ENCODE peak calls at places on chromosomes 3 and 15, in ten cellular contexts. One of them, this sample, is unnamed.
A peak's percentile ranks its signal among the peaks of the same experiment; 100 is the strongest.

GRCh38 chr3:12705981-12706380 is 42.1 kb upstream of the RAF1 start:
- DNase-seq in AG04449: no peak
- DNase-seq in amniotic stem cell: no peak
- DNase-seq in activated CD8-positive, alpha-beta memory T cell treated with anti-CD3 and anti-CD28 coated beads for 1 hour: no peak
- DNase-seq in NCI-H510A treated with DMSO at 0.1 percent for 48 hours: no peak
- DNase-seq in activated CD4-positive, alpha-beta T cell treated with anti-CD3 and anti-CD28 coated beads, Interleukin-2, amount 50 U/mL, for 24 hours: no peak
- DNase-seq in EL: peak; percentile 72
- DNase-seq in LoVo: no peak
- DNase-seq in H4: no peak
- DNase-seq in IMR-90: peak; percentile 58
- DNase-seq in this sample: no peak

GRCh38 chr15:86197770-86198169 is 118.1 kb downstream of the AGBL1 start:
- DNase-seq in activated CD4-positive, alpha-beta T cell treated with anti-CD3 and anti-CD28 coated beads, Interleukin-2, amount 50 U/mL, for 24 hours: no peak
- DNase-seq in IMR-90: no peak
- DNase-seq in H4: no peak
- DNase-seq in EL: no peak
- DNase-seq in AG04449: no peak
- DNase-seq in activated CD8-positive, alpha-beta memory T cell treated with anti-CD3 and anti-CD28 coated beads for 1 hour: no peak
- DNase-seq in amniotic stem cell: no peak
- DNase-seq in LoVo: no peak
- DNase-seq in NCI-H510A treated with DMSO at 0.1 percent for 48 hours: no peak
- DNase-seq in this sample: no peak

GRCh38 chr3:101903426-101903825 is 54.1 kb downstream of the NFKBIZ start:
- DNase-seq in AG04449: no peak
- DNase-seq in IMR-90: peak; percentile 55
- DNase-seq in EL: peak; percentile 80
- DNase-seq in NCI-H510A treated with DMSO at 0.1 percent for 48 hours: no peak
- DNase-seq in H4: no peak
- DNase-seq in activated CD4-positive, alpha-beta T cell treated with anti-CD3 and anti-CD28 coated beads, Interleukin-2, amount 50 U/mL, for 24 hours: no peak
- DNase-seq in activated CD8-positive, alpha-beta memory T cell treated with anti-CD3 and anti-CD28 coated beads for 1 hour: no peak
- DNase-seq in amniotic stem cell: no peak
- DNase-seq in LoVo: no peak
- DNase-seq in this sample: no peak

GRCh38 chr3:138089091-138089490 is 26.3 kb downstream of the DZIP1L start:
- DNase-seq in activated CD4-positive, alpha-beta T cell treated with anti-CD3 and anti-CD28 coated beads, Interleukin-2, amount 50 U/mL, for 24 hours: no peak
- DNase-seq in NCI-H510A treated with DMSO at 0.1 percent for 48 hours: no peak
- DNase-seq in LoVo: no peak
- DNase-seq in EL: peak; percentile 77
- DNase-seq in IMR-90: peak; percentile 80
- DNase-seq in H4: no peak
- DNase-seq in AG04449: peak; percentile 40
- DNase-seq in amniotic stem cell: peak; percentile 38
- DNase-seq in activated CD8-positive, alpha-beta memory T cell treated with anti-CD3 and anti-CD28 coated beads for 1 hour: no peak
- DNase-seq in this sample: no peak

GRCh38 chr15:62452656-62453055 is 287.6 kb upstream of the C2CD4B start:
- DNase-seq in NCI-H510A treated with DMSO at 0.1 percent for 48 hours: no peak
- DNase-seq in amniotic stem cell: no peak
- DNase-seq in IMR-90: no peak
- DNase-seq in activated CD8-positive, alpha-beta memory T cell treated with anti-CD3 and anti-CD28 coated beads for 1 hour: no peak
- DNase-seq in LoVo: no peak
- DNase-seq in activated CD4-positive, alpha-beta T cell treated with anti-CD3 and anti-CD28 coated beads, Interleukin-2, amount 50 U/mL, for 24 hours: no peak
- DNase-seq in EL: no peak
- DNase-seq in AG04449: no peak
- DNase-seq in H4: no peak
- DNase-seq in this sample: no peak

GRCh38 chr3:12854550-12854949 is 13.2 kb upstream of the RPL32 start:
- DNase-seq in IMR-90: no peak
- DNase-seq in NCI-H510A treated with DMSO at 0.1 percent for 48 hours: no peak
- DNase-seq in LoVo: no peak
- DNase-seq in H4: no peak
- DNase-seq in EL: no peak
- DNase-seq in amniotic stem cell: no peak
- DNase-seq in activated CD8-positive, alpha-beta memory T cell treated with anti-CD3 and anti-CD28 coated beads for 1 hour: no peak
- DNase-seq in activated CD4-positive, alpha-beta T cell treated with anti-CD3 and anti-CD28 coated beads, Interleukin-2, amount 50 U/mL, for 24 hours: no peak
- DNase-seq in AG04449: no peak
- DNase-seq in this sample: no peak

GRCh38 chr3:25603703-25604102 is 61.0 kb downstream of the TOP2B start:
- DNase-seq in activated CD8-positive, alpha-beta memory T cell treated with anti-CD3 and anti-CD28 coated beads for 1 hour: no peak
- DNase-seq in IMR-90: no peak
- DNase-seq in amniotic stem cell: no peak
- DNase-seq in LoVo: no peak
- DNase-seq in NCI-H510A treated with DMSO at 0.1 percent for 48 hours: no peak
- DNase-seq in activated CD4-positive, alpha-beta T cell treated with anti-CD3 and anti-CD28 coated beads, Interleukin-2, amount 50 U/mL, for 24 hours: no peak
- DNase-seq in H4: peak; percentile 75
- DNase-seq in EL: peak; percentile 57
- DNase-seq in AG04449: no peak
- DNase-seq in this sample: no peak

GRCh38 chr3:122636697-122637096 is 43.9 kb upstream of the PARP14 start:
- DNase-seq in activated CD8-positive, alpha-beta memory T cell treated with anti-CD3 and anti-CD28 coated beads for 1 hour: no peak
- DNase-seq in activated CD4-positive, alpha-beta T cell treated with anti-CD3 and anti-CD28 coated beads, Interleukin-2, amount 50 U/mL, for 24 hours: no peak
- DNase-seq in amniotic stem cell: no peak
- DNase-seq in LoVo: peak; percentile 6
- DNase-seq in NCI-H510A treated with DMSO at 0.1 percent for 48 hours: no peak
- DNase-seq in AG04449: no peak
- DNase-seq in EL: no peak
- DNase-seq in IMR-90: no peak
- DNase-seq in H4: no peak
- DNase-seq in this sample: no peak

GRCh38 chr3:150384517-150385212 is 23.4 kb upstream of the TSC22D2 start:
- DNase-seq in LoVo: no peak
- DNase-seq in activated CD8-positive, alpha-beta memory T cell treated with anti-CD3 and anti-CD28 coated beads for 1 hour: peak; percentile 3
- DNase-seq in H4: no peak
- DNase-seq in AG04449: no peak
- DNase-seq in IMR-90: peak; percentile 12
- DNase-seq in NCI-H510A treated with DMSO at 0.1 percent for 48 hours: peak; percentile 84
- DNase-seq in EL: no peak
- DNase-seq in activated CD4-positive, alpha-beta T cell treated with anti-CD3 and anti-CD28 coated beads, Interleukin-2, amount 50 U/mL, for 24 hours: peak; percentile 27
- DNase-seq in amniotic stem cell: no peak
- DNase-seq in this sample: no peak

GRCh38 chr15:57549935-57550334 is 41.8 kb upstream of the MYZAP start:
- DNase-seq in activated CD4-positive, alpha-beta T cell treated with anti-CD3 and anti-CD28 coated beads, Interleukin-2, amount 50 U/mL, for 24 hours: no peak
- DNase-seq in LoVo: no peak
- DNase-seq in NCI-H510A treated with DMSO at 0.1 percent for 48 hours: no peak
- DNase-seq in amniotic stem cell: no peak
- DNase-seq in IMR-90: no peak
- DNase-seq in EL: no peak
- DNase-seq in H4: no peak
- DNase-seq in AG04449: no peak
- DNase-seq in activated CD8-positive, alpha-beta memory T cell treated with anti-CD3 and anti-CD28 coated beads for 1 hour: no peak
- DNase-seq in this sample: no peak

GRCh38 chr15:33008284-33009011 is 186.1 kb downstream of the FMN1 start:
- DNase-seq in IMR-90: peak; percentile 81
- DNase-seq in NCI-H510A treated with DMSO at 0.1 percent for 48 hours: no peak
- DNase-seq in EL: peak; percentile 79
- DNase-seq in activated CD4-positive, alpha-beta T cell treated with anti-CD3 and anti-CD28 coated beads, Interleukin-2, amount 50 U/mL, for 24 hours: no peak
- DNase-seq in amniotic stem cell: no peak
- DNase-seq in LoVo: no peak
- DNase-seq in H4: peak; percentile 43
- DNase-seq in AG04449: peak; percentile 47
- DNase-seq in activated CD8-positive, alpha-beta memory T cell treated with anti-CD3 and anti-CD28 coated beads for 1 hour: no peak
- DNase-seq in this sample: no peak

GRCh38 chr3:144324061-144324460 is 352.4 kb downstream of the DIPK2A start:
- DNase-seq in activated CD8-positive, alpha-beta memory T cell treated with anti-CD3 and anti-CD28 coated beads for 1 hour: no peak
- DNase-seq in NCI-H510A treated with DMSO at 0.1 percent for 48 hours: peak; percentile 7
- DNase-seq in IMR-90: no peak
- DNase-seq in amniotic stem cell: no peak
- DNase-seq in EL: no peak
- DNase-seq in H4: no peak
- DNase-seq in AG04449: no peak
- DNase-seq in activated CD4-positive, alpha-beta T cell treated with anti-CD3 and anti-CD28 coated beads, Interleukin-2, amount 50 U/mL, for 24 hours: no peak
- DNase-seq in LoVo: peak; percentile 5
- DNase-seq in this sample: no peak

GRCh38 chr3:154972951-154973350 is 107.2 kb upstream of the MME start:
- DNase-seq in NCI-H510A treated with DMSO at 0.1 percent for 48 hours: no peak
- DNase-seq in IMR-90: peak; percentile 34
- DNase-seq in activated CD4-positive, alpha-beta T cell treated with anti-CD3 and anti-CD28 coated beads, Interleukin-2, amount 50 U/mL, for 24 hours: no peak
- DNase-seq in amniotic stem cell: no peak
- DNase-seq in H4: no peak
- DNase-seq in LoVo: no peak
- DNase-seq in EL: peak; percentile 18
- DNase-seq in AG04449: peak; percentile 73
- DNase-seq in activated CD8-positive, alpha-beta memory T cell treated with anti-CD3 and anti-CD28 coated beads for 1 hour: no peak
- DNase-seq in this sample: no peak

GRCh38 chr3:159964166-159964973 is 24.3 kb upstream of the IL12A start:
- DNase-seq in LoVo: peak; percentile 61
- DNase-seq in activated CD8-positive, alpha-beta memory T cell treated with anti-CD3 and anti-CD28 coated beads for 1 hour: no peak
- DNase-seq in EL: peak; percentile 85
- DNase-seq in NCI-H510A treated with DMSO at 0.1 percent for 48 hours: no peak
- DNase-seq in AG04449: peak; percentile 38
- DNase-seq in H4: no peak
- DNase-seq in activated CD4-positive, alpha-beta T cell treated with anti-CD3 and anti-CD28 coated beads, Interleukin-2, amount 50 U/mL, for 24 hours: no peak
- DNase-seq in IMR-90: peak; percentile 94
- DNase-seq in amniotic stem cell: peak; percentile 56
- DNase-seq in this sample: no peak

GRCh38 chr3:10194328-10195071 is 29.8 kb downstream of the IRAK2 start:
- DNase-seq in AG04449: no peak
- DNase-seq in NCI-H510A treated with DMSO at 0.1 percent for 48 hours: peak; percentile 15
- DNase-seq in activated CD8-positive, alpha-beta memory T cell treated with anti-CD3 and anti-CD28 coated beads for 1 hour: no peak
- DNase-seq in H4: no peak
- DNase-seq in EL: no peak
- DNase-seq in amniotic stem cell: no peak
- DNase-seq in IMR-90: no peak
- DNase-seq in activated CD4-positive, alpha-beta T cell treated with anti-CD3 and anti-CD28 coated beads, Interleukin-2, amount 50 U/mL, for 24 hours: peak; percentile 15
- DNase-seq in LoVo: no peak
- DNase-seq in this sample: peak; percentile 31

GRCh38 chr3:64765951-64766350 is 78.2 kb upstream of the ADAMTS9 start:
- DNase-seq in activated CD4-positive, alpha-beta T cell treated with anti-CD3 and anti-CD28 coated beads, Interleukin-2, amount 50 U/mL, for 24 hours: no peak
- DNase-seq in AG04449: no peak
- DNase-seq in H4: no peak
- DNase-seq in LoVo: no peak
- DNase-seq in NCI-H510A treated with DMSO at 0.1 percent for 48 hours: no peak
- DNase-seq in activated CD8-positive, alpha-beta memory T cell treated with anti-CD3 and anti-CD28 coated beads for 1 hour: no peak
- DNase-seq in IMR-90: no peak
- DNase-seq in EL: no peak
- DNase-seq in amniotic stem cell: no peak
- DNase-seq in this sample: no peak